ENCODE peak calls at places on chromosomes 4 and X, in six cellular contexts. V, G, R, X, S and B are unnamed samples.
A peak's percentile ranks its signal among the peaks of the same experiment; 100 is the strongest.

GRCh38 chr4:29983890-29984289 is 736.3 kb upstream of the PCDH7 start:
- DNase-seq in V (no peak), S (no peak), R (no peak), G (no peak), X (no peak), B (no peak)

GRCh38 chr4:11105715-11106114 is 323.0 kb downstream of the HS3ST1 start:
- DNase-seq in V (no peak), S (no peak), G (no peak), X (no peak), R (no peak), B (no peak)

GRCh38 chr4:53764761-53765490 is 173.6 kb upstream of the LNX1 start:
- DNase-seq in G (no peak), S (no peak), X (peak; percentile 41), R (no peak), V (no peak), B (no peak)

GRCh38 chrX:30327762-30328161 is 18.6 kb upstream of the NR0B1 start:
- DNase-seq in X (no peak), S (no peak), R (no peak), V (no peak), G (no peak), B (no peak)

GRCh38 chr4:21768349-21769310 is 179.9 kb downstream of the KCNIP4 start:
- DNase-seq in G (peak; percentile 46), R (no peak), V (peak; percentile 16), X (peak; percentile 69), S (no peak), B (no peak)

GRCh38 chr4:168695288-168695687 is 198.4 kb downstream of the PALLD start:
- DNase-seq in X (no peak), R (no peak), V (no peak), G (no peak), S (no peak), B (no peak)

GRCh38 chrX:84182521-84182920 is 5.5 kb downstream of the RPS6KA6 start:
- DNase-seq in R (no peak), V (no peak), S (no peak), G (no peak), X (no peak), B (no peak)

GRCh38 chr4:113955948-113956347 is 23.5 kb downstream of the ARSJ start:
- DNase-seq in S (no peak), V (no peak), R (no peak), X (no peak), G (no peak), B (no peak)

GRCh38 chr4:82372502-82372873 is 1.3 kb downstream of the HNRNPD start:
- DNase-seq in X (no peak), S (peak; percentile 29), R (peak; percentile 21), V (peak; percentile 25), G (peak; percentile 48), B (no peak)

GRCh38 chr4:54659213-54660144 is 1.7 kb downstream of the KIT start:
- DNase-seq in S (no peak), V (no peak), G (peak; percentile 36), R (no peak), X (peak; percentile 4), B (no peak)

GRCh38 chr4:140238353-140239041 is 84.5 kb upstream of the MAML3 start:
- DNase-seq in S (peak; percentile 89), X (peak; percentile 95), G (peak; percentile 97), R (no peak), V (no peak), B (no peak)

GRCh38 chrX:77918568-77918967 is 8.1 kb downstream of the ATP7A start:
- DNase-seq in G (no peak), X (peak; percentile 55), V (no peak), R (no peak), S (no peak), B (no peak)

GRCh38 chr4:30866907-30867306 is 146.7 kb downstream of the PCDH7 start:
- DNase-seq in G (no peak), R (no peak), X (no peak), S (no peak), V (no peak), B (no peak)

GRCh38 chr4:130043796-130044195 is 947.8 kb downstream of the C4orf33 start:
- DNase-seq in S (no peak), R (no peak), V (no peak), G (no peak), X (no peak), B (no peak)

GRCh38 chrX:111168314-111168713 is 72.3 kb downstream of the PAK3 start:
- DNase-seq in R (no peak), S (peak; percentile 30), G (peak; percentile 85), X (no peak), V (no peak), B (no peak)

GRCh38 chrX:26522501-26522900 is 306.5 kb downstream of the MAGEB5 start:
- DNase-seq in G (no peak), X (no peak), V (no peak), R (no peak), S (no peak), B (no peak)

GRCh38 chr4:139368990-139369389 is 66.7 kb upstream of the NDUFC1 start:
- DNase-seq in R (no peak), S (no peak), X (no peak), G (peak; percentile 11), V (no peak), B (no peak)

GRCh38 chrX:45781901-45782553 is 581.4 kb upstream of the DIPK2B start:
- DNase-seq in R (no peak), X (peak; percentile 80), V (no peak), G (no peak), S (no peak), B (no peak)

GRCh38 chrX:131923614-131924250 is 99.4 kb upstream of the STK26 start:
- DNase-seq in R (no peak), G (no peak), V (no peak), X (no peak), S (no peak), B (no peak)

GRCh38 chrX:20015422-20015821 is 24.6 kb upstream of the BCLAF3 start:
- DNase-seq in V (no peak), G (no peak), S (no peak), R (no peak), X (no peak), B (no peak)

GRCh38 chr4:52659016-52659721 is at the start of gene USP46:
- DNase-seq in X (peak; percentile 65), S (peak; percentile 19), R (peak; percentile 15), V (peak; percentile 55), G (peak; percentile 70), B (peak; percentile 74)

GRCh38 chrX:35016051-35016450 is 73.5 kb downstream of the FAM47B start:
- DNase-seq in G (no peak), X (no peak), V (no peak), R (no peak), S (no peak), B (no peak)

GRCh38 chr4:85780664-85781063 is 305.7 kb downstream of the ARHGAP24 start:
- DNase-seq in R (no peak), S (no peak), V (no peak), G (no peak), X (peak; percentile 42), B (no peak)

GRCh38 chr4:51960486-51960885 is 59.7 kb downstream of the LRRC66 start:
- DNase-seq in G (no peak), V (no peak), S (no peak), R (no peak), X (no peak), B (no peak)

GRCh38 chr4:4439782-4440181 is 52.9 kb downstream of the NSG1 start:
- DNase-seq in R (no peak), G (no peak), X (no peak), S (no peak), V (no peak), B (no peak)

GRCh38 chrX:17030092-17030491 is 83.6 kb downstream of the REPS2 start:
- DNase-seq in V (no peak), S (no peak), R (no peak), G (no peak), X (no peak), B (no peak)